ENCODE peak calls at places on chromosome 12, in eight cellular contexts. M is GM23248; F is stimulated activated CD4-positive, alpha-beta T cell treated with anti-CD3 and anti-CD28 coated beads, Interleukin-4, amount 100 ng/mL, for 48 hours; R is NCI-H1092 treated with DMSO at 0.1 percent for 48 hours; L is stimulated activated CD8-positive, alpha-beta memory T cell treated with anti-CD3 and anti-CD28 coated beads, Interleukin-4, amount 100 ng/mL, for 4 hours; S is A549; Z is lung microvascular endothelial cell; X is activated CD8-positive, alpha-beta memory T cell treated with anti-CD3 and anti-CD28 coated beads for 1 hour. U is an unnamed sample.

GRCh38 chr12:43338848-43339526 is 213.0 kb downstream of the ADAMTS20 start:
- DNase-seq in Z (peak), R (no peak), M (peak), F (no peak), S (peak), L (no peak), X (no peak), U (no peak)

GRCh38 chr12:48979602-48980388 is 1.7 kb downstream of the WNT1 start:
- DNase-seq in L (no peak), R (no peak), X (no peak), S (no peak), F (no peak), Z (no peak), M (peak), U (no peak)

GRCh38 chr12:47977046-47977771 is 13.8 kb downstream of the TMEM106C start:
- DNase-seq in X (no peak), M (no peak), S (no peak), Z (no peak), L (no peak), R (no peak), F (no peak), U (no peak)

GRCh38 chr12:116892318-116892717 is 11.1 kb upstream of the HRK start:
- DNase-seq in M (peak), L (no peak), X (no peak), S (no peak), F (no peak), R (no peak), Z (peak), U (no peak)

GRCh38 chr12:5524769-5525436 is 93.0 kb downstream of the NTF3 start:
- DNase-seq in Z (no peak), R (no peak), M (no peak), F (no peak), X (no peak), L (no peak), S (no peak), U (no peak)

GRCh38 chr12:120956579-120957360 is 21.6 kb upstream of the HNF1A start:
- DNase-seq in Z (no peak), F (no peak), M (no peak), X (no peak), R (no peak), S (no peak), L (no peak), U (no peak)

GRCh38 chr12:108567388-108567787 is 5.0 kb downstream of the ISCU start:
- DNase-seq in X (no peak), L (no peak), R (no peak), S (no peak), Z (peak), M (no peak), F (no peak), U (no peak)

GRCh38 chr12:3987571-3987970 is 114.4 kb upstream of the PARP11 start:
- DNase-seq in M (no peak), F (no peak), R (no peak), S (no peak), Z (no peak), X (no peak), L (no peak), U (no peak)

GRCh38 chr12:80472912-80473500 is 29.0 kb downstream of the PTPRQ start:
- DNase-seq in L (no peak), F (no peak), Z (peak), M (peak), X (no peak), S (peak), R (peak), U (no peak)

GRCh38 chr12:109927622-109928021 is 27.5 kb downstream of the TCHP start:
- DNase-seq in Z (peak), X (no peak), L (no peak), R (no peak), F (peak), S (peak), M (peak), U (peak)

GRCh38 chr12:121579190-121579791 is 1.5 kb downstream of the KDM2B start:
- DNase-seq in S (no peak), R (peak), L (no peak), M (peak), X (no peak), F (no peak), Z (peak), U (no peak)

GRCh38 chr12:66240106-66240820 is 51.2 kb downstream of the IRAK3 start:
- DNase-seq in F (no peak), L (no peak), S (no peak), Z (no peak), X (no peak), M (no peak), R (no peak), U (no peak)

GRCh38 chr12:116373610-116374606 is 96.4 kb upstream of the MED13L start:
- DNase-seq in F (no peak), X (no peak), M (no peak), L (no peak), Z (no peak), R (no peak), S (no peak), U (no peak)

GRCh38 chr12:67002711-67003110 is 266.4 kb upstream of the CAND1 start:
- DNase-seq in R (peak), F (no peak), Z (no peak), S (no peak), X (no peak), L (no peak), M (no peak), U (no peak)

GRCh38 chr12:42865282-42865681 is 275.7 kb upstream of the PRICKLE1 start:
- DNase-seq in R (no peak), M (no peak), L (no peak), F (no peak), Z (no peak), X (no peak), S (no peak), U (no peak)

GRCh38 chr12:79441534-79441933 is 249.2 kb downstream of the PAWR start:
- DNase-seq in L (no peak), X (no peak), M (no peak), R (no peak), F (no peak), S (no peak), Z (peak), U (no peak)

U was measured in GM18507.